ENCODE peak calls at places on chromosomes 1 and 21, in six cellular contexts. H is neural progenitor cell, Y is PC-9, F is mesendoderm, M is osteoblast, E is IMR-90. S is an unnamed sample.

GRCh38 chr1:165895451-165895871 is 68.0 kb downstream of the UCK2 start:
- DNase-seq in E (peak; percentile 80), F (peak; percentile 40), H (no peak), M (peak; percentile 74), Y (no peak), S (no peak)

GRCh38 chr1:155105604-155106011 is 22.1 kb upstream of the EFNA1 start:
- DNase-seq in H (no peak), E (no peak), F (no peak), M (no peak), Y (no peak), S (no peak)

GRCh38 chr1:10781137-10781536 is 15.3 kb downstream of the CASZ1 start:
- DNase-seq in E (no peak), Y (no peak), F (no peak), M (no peak), H (no peak), S (no peak)

GRCh38 chr1:56533197-56533596 is 46.2 kb downstream of the PLPP3 start:
- DNase-seq in E (no peak), H (no peak), Y (no peak), M (no peak), F (no peak), S (no peak)

GRCh38 chr1:213435715-213436114 is 384.7 kb downstream of the RPS6KC1 start:
- DNase-seq in E (no peak), H (peak; percentile 20), Y (no peak), F (no peak), M (no peak), S (no peak)

GRCh38 chr1:201889092-201889968 is 632 bp downstream of the SHISA4 start:
- DNase-seq in Y (peak; percentile 31), F (no peak), M (peak; percentile 80), E (no peak), H (no peak), S (no peak)

GRCh38 chr1:185068362-185068761 is 23.0 kb downstream of the RNF2 start:
- DNase-seq in E (no peak), F (no peak), Y (no peak), H (no peak), M (no peak), S (no peak)

GRCh38 chr1:45892068-45892785 is 88.8 kb downstream of the MAST2 start:
- DNase-seq in M (peak; percentile 73), H (no peak), Y (peak; percentile 74), F (no peak), E (peak; percentile 94), S (no peak)

GRCh38 chr1:167057297-167057688 is 32.9 kb downstream of the GPA33 start:
- DNase-seq in E (peak; percentile 9), F (peak; percentile 84), H (peak; percentile 82), M (no peak), Y (peak; percentile 63), S (no peak)

GRCh38 chr1:187054862-187055757 is 226.4 kb downstream of the PLA2G4A start:
- DNase-seq in E (no peak), M (no peak), H (no peak), Y (no peak), F (no peak), S (no peak)

GRCh38 chr21:29002442-29003144 is 9.9 kb upstream of the LTN1 start:
- DNase-seq in E (peak; percentile 97), H (peak; percentile 96), F (peak; percentile 98), Y (peak; percentile 89), M (peak; percentile 99), S (peak; percentile 91)

GRCh38 chr1:228101614-228101993 is 1.5 kb downstream of the C1orf35 start:
- DNase-seq in H (no peak), M (peak; percentile 94), F (no peak), Y (no peak), E (no peak), S (no peak)

GRCh38 chr21:38247738-38248509 is 8.9 kb upstream of the KCNJ15 start:
- DNase-seq in H (no peak), F (no peak), Y (no peak), M (no peak), E (no peak), S (no peak)
- H3K4me2 ChIP-seq in H (no peak overlapping the region), F (no peak overlapping the region), Y (no peak overlapping the region), M (no peak overlapping the region), E (no peak overlapping the region), S (no peak overlapping the region)

GRCh38 chr1:35605071-35605881 is 32.2 kb downstream of the TFAP2E start:
- DNase-seq in M (no peak), F (no peak), H (no peak), Y (no peak), E (no peak), S (no peak)
- H3K4me2 ChIP-seq in M (peak overlapping the region; percentile 66), F (no peak overlapping the region), H (no peak overlapping the region), Y (no peak overlapping the region), E (no peak overlapping the region), S (no peak overlapping the region)

GRCh38 chr1:239247299-239247698 is 139.1 kb upstream of the CHRM3 start:
- DNase-seq in Y (no peak), E (no peak), F (no peak), H (no peak), M (no peak), S (no peak)
- H3K4me2 ChIP-seq in Y (no peak overlapping the region), E (no peak overlapping the region), F (no peak overlapping the region), H (no peak overlapping the region), M (no peak overlapping the region), S (no peak overlapping the region)

GRCh38 chr1:21670059-21670881 is 1.1 kb upstream of the RAP1GAP start:
- DNase-seq in M (peak; percentile 73), Y (no peak), E (no peak), F (peak; percentile 44), H (no peak), S (no peak)
- H3K4me2 ChIP-seq in M (peak overlapping the region; percentile 69), Y (no peak overlapping the region), E (no peak overlapping the region), F (no peak overlapping the region), H (peak overlapping the region; percentile 99), S (peak overlapping the region; percentile 68)

DNA sequence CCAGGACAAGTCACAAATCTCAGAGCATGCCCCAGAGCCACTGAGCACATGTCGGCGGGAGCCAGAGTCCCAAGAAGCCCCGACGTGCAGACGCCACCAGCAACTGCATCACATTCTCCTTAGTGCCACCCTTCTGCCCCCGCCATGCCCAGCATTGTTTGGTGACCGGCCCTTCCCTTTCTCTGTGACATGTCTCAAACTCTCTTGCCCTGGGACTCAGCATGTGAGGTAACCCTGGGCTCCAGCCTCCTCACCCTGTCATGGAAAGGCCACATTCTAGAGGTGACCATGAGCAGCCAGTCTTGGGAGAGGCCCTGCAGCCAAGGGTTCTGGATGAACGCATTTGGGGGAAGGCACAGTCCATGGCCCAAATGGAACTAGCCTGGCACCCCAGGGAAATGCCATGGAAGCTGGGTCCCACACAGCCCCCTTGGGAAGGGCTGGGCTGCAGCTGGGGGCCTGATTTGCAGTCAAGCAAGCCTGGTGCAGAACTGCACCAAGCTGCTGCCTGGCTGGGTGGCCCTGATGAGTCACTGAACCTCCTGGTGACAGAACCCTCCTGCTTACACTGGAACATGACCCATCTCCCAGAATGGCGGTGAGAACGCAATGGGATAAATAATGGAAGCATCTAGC is 94.4 kb downstream of the ITPKB start:
- DNase-seq in F (no peak), H (no peak), M (peak; percentile 87), E (peak; percentile 42), Y (peak; percentile 60), S (no peak)
- H3K4me2 ChIP-seq in F (no peak overlapping the region), H (no peak overlapping the region), M (no peak overlapping the region), E (no peak overlapping the region), Y (peak overlapping the region; percentile 67), S (no peak overlapping the region)

DNA sequence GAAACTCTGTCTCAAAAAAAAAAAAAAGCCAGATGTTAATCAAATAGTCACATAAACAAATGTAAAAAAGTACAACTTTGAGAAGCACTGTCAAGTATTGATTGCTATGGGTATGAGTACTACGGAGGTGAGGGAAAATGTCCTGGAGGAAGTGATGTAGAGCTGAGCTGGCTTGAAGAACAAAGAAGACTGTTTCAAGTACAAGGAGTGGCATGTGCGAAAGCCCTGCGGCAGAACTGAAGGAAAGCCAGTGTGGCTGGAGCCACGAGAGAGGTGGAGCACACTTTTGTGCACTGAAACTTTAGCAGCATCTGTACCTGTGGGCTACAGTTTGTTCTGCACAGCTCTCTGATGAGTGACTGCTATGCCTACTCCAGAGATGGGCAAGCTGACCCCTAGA is 5.4 kb upstream of the RPS6KA1 start:
- DNase-seq in Y (peak; percentile 60), F (no peak), M (peak; percentile 31), H (no peak), E (no peak), S (no peak)
- H3K4me2 ChIP-seq in Y (no peak overlapping the region), F (no peak overlapping the region), M (no peak overlapping the region), H (no peak overlapping the region), E (no peak overlapping the region), S (no peak overlapping the region)

DNA sequence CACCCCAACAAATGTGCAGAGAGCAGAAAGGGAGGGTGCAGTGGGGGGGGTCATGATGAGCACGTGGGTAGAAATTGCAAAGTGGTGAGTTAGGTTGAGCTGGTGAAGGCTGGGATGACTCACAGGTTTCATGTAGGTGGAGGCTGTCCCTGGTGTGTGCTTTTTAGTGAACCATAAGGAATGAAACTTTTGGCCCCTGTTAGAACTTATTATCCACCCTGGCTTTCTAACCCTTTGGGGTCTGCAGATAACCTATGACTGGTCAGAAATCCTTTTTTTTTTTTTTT is 46.9 kb downstream of the DOP1B start:
- DNase-seq in M (peak; percentile 94), Y (peak; percentile 78), E (peak; percentile 92), F (peak; percentile 56), H (no peak), S (no peak)
- H3K4me2 ChIP-seq in M (peak overlapping the region; percentile 68), Y (peak overlapping the region; percentile 68), E (peak overlapping the region; percentile 11), F (no peak overlapping the region), H (no peak overlapping the region), S (no peak overlapping the region)

S was measured in H1.